ENCODE peak calls at places on chromosomes 4 and X, in ten cellular contexts. Z, M, L, R, I, F, T, J, K and G are unnamed samples.

GRCh38 chrX:153164733-153165132 is 14.4 kb upstream of the MAGEA1 start:
- DNase-seq in Z (no peak), M (no peak), L (no peak), R (no peak), I (no peak), F (no peak), T (no peak), J (no peak), K (no peak), G (no peak)

GRCh38 chr4:32106767-32107166 is 1386.6 kb downstream of the PCDH7 start:
- DNase-seq in Z (no peak), M (no peak), L (no peak), R (no peak), I (no peak), F (no peak), T (no peak), J (no peak), K (no peak), G (no peak)

GRCh38 chrX:8672176-8672575 is 59.8 kb downstream of the ANOS1 start:
- DNase-seq in Z (no peak), M (no peak), L (no peak), R (no peak), I (no peak), F (no peak), T (no peak), J (no peak), K (no peak), G (no peak)

GRCh38 chr4:140252144-140252741 is 98.3 kb upstream of the MAML3 start:
- DNase-seq in Z (peak; percentile 27), M (peak; percentile 75), L (peak; percentile 65), R (peak; percentile 66), I (no peak), F (no peak), T (peak; percentile 49), J (no peak), K (no peak), G (peak; percentile 70)

GRCh38 chrX:10579018-10579752 is 41.2 kb downstream of the MID1 start:
- DNase-seq in Z (peak; percentile 68), M (no peak), L (no peak), R (no peak), I (no peak), F (no peak), T (no peak), J (no peak), K (no peak), G (no peak)

GRCh38 chrX:38166478-38167083 is 54.1 kb downstream of the SRPX start:
- DNase-seq in Z (peak; percentile 47), M (no peak), L (no peak), R (peak; percentile 51), I (no peak), F (peak; percentile 36), T (no peak), J (no peak), K (no peak), G (peak; percentile 3)

GRCh38 chr4:94285666-94286065 is 57.0 kb downstream of the HPGDS start:
- DNase-seq in Z (no peak), M (no peak), L (no peak), R (no peak), I (no peak), F (peak; percentile 18), T (no peak), J (no peak), K (no peak), G (no peak)

GRCh38 chrX:110310896-110311295 is 7.0 kb downstream of the AMMECR1 start:
- DNase-seq in Z (peak; percentile 14), M (no peak), L (no peak), R (no peak), I (no peak), F (peak; percentile 93), T (no peak), J (no peak), K (no peak), G (no peak)

GRCh38 chrX:65932173-65933084 is 107.5 kb downstream of the VSIG4 start:
- DNase-seq in Z (no peak), M (no peak), L (no peak), R (peak; percentile 8), I (no peak), F (no peak), T (no peak), J (no peak), K (no peak), G (no peak)

GRCh38 chrX:152601848-152602616 is 35.7 kb upstream of the GABRQ start:
- DNase-seq in Z (no peak), M (no peak), L (no peak), R (peak; percentile 70), I (no peak), F (no peak), T (no peak), J (no peak), K (no peak), G (no peak)

GRCh38 chrX:129493643-129494042 is 29.6 kb downstream of the SMARCA1 start:
- DNase-seq in Z (peak; percentile 31), M (no peak), L (no peak), R (no peak), I (no peak), F (no peak), T (no peak), J (no peak), K (no peak), G (no peak)

GRCh38 chr4:145614235-145614615 is 5.0 kb upstream of the MMAA start:
- DNase-seq in Z (no peak), M (no peak), L (no peak), R (no peak), I (no peak), F (no peak), T (no peak), J (no peak), K (no peak), G (no peak)

DNA sequence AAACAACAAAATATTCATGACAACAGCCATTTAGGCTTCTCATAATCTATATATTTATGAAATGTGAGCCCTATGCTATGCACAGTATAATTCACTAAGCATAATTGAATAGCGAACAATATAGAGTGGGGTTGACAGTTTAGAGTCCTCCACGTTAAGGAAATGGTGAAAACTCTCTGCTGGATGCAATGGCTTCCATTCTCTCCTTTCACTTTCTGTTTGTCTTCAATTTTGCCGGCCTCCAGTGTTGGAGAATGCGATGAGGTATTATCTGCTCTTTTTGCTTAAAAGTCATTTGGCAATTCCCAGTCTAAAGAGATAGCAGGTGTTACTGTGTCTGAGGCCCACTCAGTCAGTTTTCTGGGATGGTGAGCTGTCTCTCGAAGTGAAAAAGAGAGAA is 52.1 kb downstream of the NPY5R start:
- DNase-seq in Z (peak; percentile 21), M (no peak), L (no peak), R (no peak), I (no peak), F (peak; percentile 54), T (no peak), J (no peak), K (no peak), G (no peak)
- H3K4me3 ChIP-seq in Z (no peak overlapping the region), M (no peak overlapping the region), L (no peak overlapping the region), R (no peak overlapping the region), I (peak overlapping the region; percentile 22), F (peak overlapping the region; percentile 51), T (no peak overlapping the region), J (peak overlapping the region; percentile 22), K (no peak overlapping the region), G (no peak overlapping the region)

GRCh38 chr4:102610007-102610406 is 108.8 kb downstream of the NFKB1 start:
- DNase-seq in Z (peak; percentile 25), M (no peak), L (no peak), R (no peak), I (no peak), F (no peak), T (no peak), J (no peak), K (no peak), G (no peak)

GRCh38 chr4:102610476-102610875 is 109.3 kb downstream of the NFKB1 start:
- DNase-seq in Z (no peak), M (no peak), L (no peak), R (peak; percentile 15), I (no peak), F (no peak), T (no peak), J (no peak), K (no peak), G (no peak)

GRCh38 chr4:102612195-102612594 is 111.0 kb downstream of the NFKB1 start:
- DNase-seq in Z (no peak), M (no peak), L (no peak), R (no peak), I (no peak), F (no peak), T (no peak), J (no peak), K (no peak), G (no peak)

GRCh38 chr4:102614801-102615200 is 113.6 kb downstream of the NFKB1 start:
- DNase-seq in Z (no peak), M (no peak), L (no peak), R (peak; percentile 40), I (no peak), F (no peak), T (no peak), J (no peak), K (no peak), G (no peak)

DNA sequence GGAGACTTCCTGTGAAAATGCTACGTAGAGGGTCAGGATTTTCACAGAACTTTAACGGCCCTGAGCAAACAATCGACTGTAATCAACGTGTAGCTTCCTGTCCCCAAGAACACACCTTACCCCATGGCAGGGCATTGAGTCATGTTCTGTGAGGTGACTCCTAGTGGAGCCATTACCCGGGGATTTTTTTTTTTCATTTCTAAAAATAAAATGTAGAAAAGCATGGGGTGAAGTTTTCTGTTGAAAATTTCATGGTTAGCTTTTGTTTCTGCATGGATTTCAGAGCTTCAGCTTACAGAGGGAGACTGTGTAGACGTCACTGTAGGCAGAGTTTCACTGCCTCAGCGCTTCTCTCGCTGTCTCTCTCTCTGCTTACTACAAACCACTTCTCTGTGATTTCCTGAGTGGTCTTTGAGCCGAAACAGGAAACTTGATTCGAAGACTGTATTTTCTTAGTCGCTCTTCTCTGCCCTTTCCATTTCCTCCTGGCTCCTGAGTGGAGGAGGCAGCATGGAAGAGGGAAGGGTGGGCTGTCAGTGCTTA is 111.7 kb downstream of the NFKB1 start:
- DNase-seq in Z (no peak), M (no peak), L (no peak), R (no peak), I (no peak), F (peak; percentile 81), T (no peak), J (no peak), K (no peak), G (peak; percentile 31)
- H3K4me1 ChIP-seq in Z (no peaks in the 10 kb centered on the region), M (no peaks in the 10 kb centered on the region), L (no peaks in the 10 kb centered on the region), R (peaks cover 21% of the 10 kb centered on the region), I (no peaks in the 10 kb centered on the region), F (peaks cover 61% of the 10 kb centered on the region), T (peaks cover 14% of the 10 kb centered on the region), J (peaks cover 5% of the 10 kb centered on the region), K (no peaks in the 10 kb centered on the region), G (peaks cover 10% of the 10 kb centered on the region)

DNA sequence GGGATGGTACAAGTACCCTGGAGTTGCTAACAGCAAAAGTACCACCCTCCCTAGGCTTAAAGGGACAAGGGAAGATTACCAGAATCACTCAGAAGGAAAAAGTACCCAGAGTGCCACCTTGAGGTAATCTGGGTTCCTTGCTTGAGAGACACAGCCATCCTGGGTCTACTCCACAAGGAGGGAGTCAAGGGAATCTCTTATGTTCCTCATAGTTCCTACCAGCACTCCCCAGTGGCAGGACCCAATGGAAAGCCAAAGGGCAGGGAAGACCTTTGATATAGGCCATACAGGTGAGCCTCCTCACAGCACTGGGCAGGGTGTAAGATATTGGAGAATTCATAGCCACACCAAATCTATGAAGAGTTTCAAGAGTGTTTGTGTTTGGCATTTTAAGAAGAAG is 5.7 kb downstream of the IL2 start:
- DNase-seq in Z (peak; percentile 19), M (no peak), L (no peak), R (peak; percentile 91), I (no peak), F (no peak), T (no peak), J (no peak), K (no peak), G (no peak)
- TF ChIP-seq CTCF in Z (peak; percentile 33), M (no peak), L (no peak), R (peak; percentile 82), I (no peak), F (peak; percentile 45), T (no peak), J (no peak), K (no peak), G (no peak)

GRCh38 chr4:138238521-138239292 is 3.4 kb downstream of the SLC7A11 start:
- DNase-seq in Z (no peak), M (no peak), L (no peak), R (no peak), I (no peak), F (no peak), T (no peak), J (no peak), K (no peak), G (no peak)
- H3K4me3 ChIP-seq in Z (no peak overlapping the region), M (no peak overlapping the region), L (no peak overlapping the region), R (peak overlapping the region; percentile 74), I (no peak overlapping the region), F (no peak overlapping the region), T (no peak overlapping the region), J (no peak overlapping the region), K (no peak overlapping the region), G (no peak overlapping the region)